ENCODE peak calls at places on chromosomes 7 and 10, in four cellular contexts. I is NCI-H2029, H is fibroblast of the conjunctiva, B is neural crest cell. A is an unnamed sample.
A peak's percentile ranks its signal among the peaks of the same experiment; 100 is the strongest.

GRCh38 chr7:44093102-44093641 is 10.8 kb upstream of the POLM start:
- DNase-seq in H (no peak), I (no peak), B (no peak), A (no peak)

GRCh38 chr10:105274671-105275070 is 633.6 kb downstream of the SORCS3 start:
- DNase-seq in H (no peak), I (no peak), B (no peak), A (no peak)

GRCh38 chr10:124509836-124510535 is 48.4 kb downstream of the LHPP start:
- DNase-seq in B (no peak), H (no peak), I (no peak), A (no peak)

GRCh38 chr7:16587785-16588184 is 57.8 kb downstream of the ANKMY2 start:
- DNase-seq in I (peak; percentile 77), B (no peak), H (no peak), A (no peak)

GRCh38 chr7:70405241-70405640 is 726.7 kb upstream of the GALNT17 start:
- DNase-seq in H (no peak), I (no peak), B (no peak), A (no peak)

GRCh38 chr10:98460837-98461499 is 14.2 kb upstream of the HPS1 start:
- DNase-seq in H (peak; percentile 63), B (no peak), I (no peak), A (peak; percentile 60)

GRCh38 chr7:1979591-1980560 is 252.9 kb downstream of the MAD1L1 start:
- DNase-seq in B (no peak), I (no peak), H (no peak), A (no peak)

GRCh38 chr10:13038346-13038745 is 36.8 kb upstream of the CCDC3 start:
- DNase-seq in I (no peak), H (no peak), B (no peak), A (no peak)

GRCh38 chr7:121037828-121038716 is 49.6 kb downstream of the CPED1 start:
- DNase-seq in B (no peak), I (no peak), H (no peak), A (no peak)

GRCh38 chr7:48041665-48041995 is 6.3 kb downstream of the C7orf57 start:
- DNase-seq in H (no peak), I (no peak), B (no peak), A (no peak)

GRCh38 chr7:40760293-40760964 is 625.6 kb downstream of the SUGCT start:
- DNase-seq in H (no peak), I (no peak), B (no peak), A (no peak)

GRCh38 chr10:59823751-59824150 is 70.5 kb upstream of the MRLN start:
- DNase-seq in I (no peak), H (no peak), B (no peak), A (no peak)

GRCh38 chr7:42686594-42687156 is 225.2 kb downstream of the C7orf25 start:
- DNase-seq in I (no peak), B (no peak), H (no peak), A (no peak)

GRCh38 chr7:34718867-34719266 is 60.8 kb downstream of the NPSR1 start:
- DNase-seq in I (no peak), H (no peak), B (no peak), A (no peak)

GRCh38 chr7:26508481-26508880 is 216.8 kb downstream of the SNX10 start:
- DNase-seq in B (no peak), I (no peak), H (no peak), A (no peak)

GRCh38 chr7:92292981-92293380 is 47.2 kb downstream of the ANKIB1 start:
- DNase-seq in I (no peak), H (no peak), B (no peak), A (no peak)

GRCh38 chr7:45647967-45648670 is 74.0 kb downstream of the ADCY1 start:
- DNase-seq in B (no peak), I (no peak), H (no peak), A (no peak)

GRCh38 chr10:97534746-97535367 is 36.1 kb downstream of the UBTD1 start:
- DNase-seq in H (no peak), B (no peak), I (no peak), A (no peak)

GRCh38 chr7:40447345-40447744 is 312.5 kb downstream of the SUGCT start:
- DNase-seq in B (no peak), H (no peak), I (no peak), A (no peak)

GRCh38 chr7:154912921-154913644 is 89.8 kb downstream of the PAXIP1 start:
- DNase-seq in I (no peak), B (no peak), H (no peak), A (no peak)

GRCh38 chr10:11272915-11273389 is 255.3 kb downstream of the CELF2 start:
- DNase-seq in B (no peak), H (no peak), I (no peak), A (no peak)

GRCh38 chr7:20539201-20539600 is 76.3 kb upstream of the ABCB5 start:
- DNase-seq in H (no peak), I (peak; percentile 12), B (no peak), A (no peak)

GRCh38 chr10:99520804-99521473 is 11.8 kb upstream of the NKX2-3 start:
- DNase-seq in I (no peak), H (no peak), B (no peak), A (no peak)

GRCh38 chr10:71347587-71348395 is 28.7 kb downstream of the SLC29A3 start:
- DNase-seq in H (no peak), B (no peak), I (no peak), A (no peak)

GRCh38 chr10:23373156-23373555 is 28.6 kb upstream of the C10orf67 start:
- DNase-seq in B (no peak), H (no peak), I (no peak), A (no peak)

GRCh38 chr7:137878333-137878961 is 31.7 kb upstream of the DGKI start:
- DNase-seq in I (no peak), H (peak; percentile 53), B (no peak), A (no peak)

GRCh38 chr7:127107601-127108007 is 145.1 kb downstream of the GRM8 start:
- DNase-seq in B (peak; percentile 72), H (no peak), I (no peak), A (no peak)

GRCh38 chr7:75884401-75884800 is 5.6 kb downstream of the RHBDD2 start:
- DNase-seq in I (no peak), B (no peak), H (no peak), A (no peak)

GRCh38 chr7:37181550-37181932 is 267.1 kb downstream of the ELMO1 start:
- DNase-seq in I (no peak), H (no peak), B (no peak), A (no peak)

GRCh38 chr7:2986561-2986960 is 57.1 kb downstream of the CARD11 start:
- DNase-seq in I (no peak), H (no peak), B (no peak), A (no peak)

GRCh38 chr7:111933614-111934013 is 272.6 kb downstream of the DOCK4 start:
- DNase-seq in I (no peak), B (no peak), H (peak; percentile 21), A (peak; percentile 82)

GRCh38 chr10:15200626-15201025 is 32.1 kb upstream of the NMT2 start:
- DNase-seq in H (peak; percentile 49), B (no peak), I (no peak), A (peak; percentile 46)

GRCh38 chr10:124539935-124540641 is 78.5 kb downstream of the LHPP start:
- DNase-seq in H (peak; percentile 5), B (peak; percentile 77), I (no peak), A (no peak)

GRCh38 chr10:30124706-30125105 is 65.3 kb upstream of the JCAD start:
- DNase-seq in I (no peak), B (no peak), H (no peak), A (no peak)

GRCh38 chr10:3911713-3912442 is 126.9 kb upstream of the KLF6 start:
- DNase-seq in I (no peak), B (no peak), H (no peak), A (no peak)

GRCh38 chr10:75395955-75396860 is 5.4 kb downstream of the ZNF503 start:
- DNase-seq in H (no peak), I (no peak), B (peak; percentile 36), A (no peak)

GRCh38 chr7:158396982-158397862 is 190.4 kb downstream of the PTPRN2 start:
- DNase-seq in I (no peak), B (no peak), H (no peak), A (no peak)

GRCh38 chr7:45978731-45979211 is 57.7 kb upstream of the IGFBP3 start:
- DNase-seq in I (no peak), H (no peak), B (no peak), A (no peak)

GRCh38 chr10:124641282-124642075 is 102.7 kb downstream of the FAM53B start:
- DNase-seq in I (no peak), H (peak; percentile 24), B (no peak), A (peak; percentile 18)

A was measured in AG09309.